ENCODE peak calls at places on chromosomes 6 and 20, in seven cellular contexts. E is MV-4-11; Y is activated CD4-positive, CD25-positive, alpha-beta regulatory T cell; F is T1000; V is activated T-helper 1 cell treated with Interleukin-2 at 50 U/mL for 16 hours; I is epithelial cell of prostate; Q is lower lobe of right lung. L is an unnamed sample.

GRCh38 chr6:136989591-136990578 is 54.9 kb downstream of the IL20RA start:
- DNase-seq in F (no peak), I (no peak), V (no peak), Q (no peak), Y (no peak), E (no peak), L (no peak)

GRCh38 chr20:61925555-61926252 is 140.0 kb downstream of the TAF4 start:
- DNase-seq in E (no peak), I (peak), V (no peak), F (no peak), Q (peak), Y (no peak), L (peak)

GRCh38 chr6:127459231-127459641 is at the start of gene KIAA0408:
- DNase-seq in I (no peak), E (peak), F (no peak), V (no peak), Y (no peak), Q (peak), L (peak)

GRCh38 chr20:13284830-13285229 is 63.8 kb downstream of the ISM1 start:
- DNase-seq in F (no peak), Q (no peak), I (peak), E (no peak), V (no peak), Y (no peak), L (no peak)

GRCh38 chr20:49575551-49576060 is 7.7 kb upstream of the PTGIS start:
- DNase-seq in I (no peak), E (no peak), Q (no peak), V (no peak), Y (no peak), F (no peak), L (no peak)

GRCh38 chr6:129749749-129750120 is 39.8 kb upstream of the ARHGAP18 start:
- DNase-seq in Q (no peak), F (no peak), I (no peak), V (no peak), E (peak), Y (no peak), L (no peak)

GRCh38 chr6:109241199-109241598 is 141.1 kb downstream of the CD164 start:
- DNase-seq in E (peak), Y (no peak), F (no peak), V (no peak), I (no peak), Q (no peak), L (no peak)

GRCh38 chr20:44642203-44643153 is 9.0 kb downstream of the ADA start:
- DNase-seq in V (no peak), F (peak), Y (no peak), Q (peak), E (peak), I (no peak), L (peak)

GRCh38 chr6:43865947-43866346 is 95.9 kb downstream of the VEGFA start:
- DNase-seq in I (no peak), Q (peak), Y (no peak), V (no peak), E (no peak), F (no peak), L (no peak)

GRCh38 chr20:37311710-37312355 is 22.4 kb downstream of the MANBAL start:
- DNase-seq in Y (no peak), V (no peak), E (no peak), F (no peak), I (no peak), Q (no peak), L (no peak)

GRCh38 chr20:25224941-25225340 is 22.9 kb upstream of the PYGB start:
- DNase-seq in Y (no peak), Q (no peak), I (no peak), F (no peak), E (no peak), V (no peak), L (no peak)

GRCh38 chr6:38215225-38215624 is 395.7 kb downstream of the ZFAND3 start:
- DNase-seq in E (no peak), Y (no peak), V (no peak), Q (no peak), F (no peak), I (no peak), L (no peak)

GRCh38 chr6:22231616-22232015 is 65.2 kb downstream of the PRL start:
- DNase-seq in F (peak), Y (no peak), I (peak), V (no peak), Q (no peak), E (no peak), L (no peak)

GRCh38 chr6:10434235-10434634 is 19.4 kb upstream of the TFAP2A start:
- DNase-seq in I (no peak), F (no peak), Q (no peak), E (peak), Y (no peak), V (no peak), L (no peak)

GRCh38 chr6:21984551-21984950 is 312.3 kb downstream of the PRL start:
- DNase-seq in I (no peak), E (no peak), Y (no peak), Q (no peak), F (no peak), V (no peak), L (no peak)

GRCh38 chr20:61896058-61896961 is 169.4 kb downstream of the TAF4 start:
- DNase-seq in I (no peak), E (no peak), Y (no peak), Q (no peak), V (no peak), F (no peak), L (no peak)

GRCh38 chr6:8589941-8590676 is 154.8 kb upstream of the SLC35B3 start:
- DNase-seq in E (no peak), Q (no peak), Y (no peak), I (no peak), V (no peak), F (no peak), L (no peak)

GRCh38 chr6:115634899-115635298 is 425.8 kb downstream of the FRK start:
- DNase-seq in Q (no peak), E (no peak), Y (no peak), I (no peak), V (no peak), F (no peak), L (no peak)

GRCh38 chr6:87817226-87817625 is 115.2 kb upstream of the AKIRIN2 start:
- DNase-seq in V (no peak), Y (no peak), E (no peak), I (no peak), F (no peak), Q (no peak), L (no peak)

GRCh38 chr20:17650301-17650761 is 31.7 kb downstream of the RRBP1 start:
- DNase-seq in V (no peak), Y (no peak), F (no peak), E (peak), Q (no peak), I (no peak), L (no peak)

L was measured in smooth muscle cell of the brain vasculature.